ENCODE peak calls at places on chromosomes 6 and 20, in five cellular contexts. One of them, this sample, is unnamed. For H3K4me1, the result is how much of the 10 kb centered on the place peaks cover.

GRCh38 chr6:6333498-6333897 is 13.0 kb upstream of the F13A1 start:
- DNase-seq in fibroblast of lung: peak
- DNase-seq in colonic mucosa: no peak
- DNase-seq in right atrium auricular region: no peak
- DNase-seq in HepG2: no peak
- DNase-seq in this sample: no peak

GRCh38 chr6:132491303-132491702 is 21.6 kb downstream of the STX7 start:
- DNase-seq in fibroblast of lung: peak
- DNase-seq in colonic mucosa: no peak
- DNase-seq in right atrium auricular region: peak
- DNase-seq in HepG2: no peak
- DNase-seq in this sample: no peak

GRCh38 chr6:161561938-161562337 is 288.1 kb upstream of the AGPAT4 start:
- DNase-seq in fibroblast of lung: no peak
- DNase-seq in colonic mucosa: no peak
- DNase-seq in right atrium auricular region: no peak
- DNase-seq in HepG2: no peak
- DNase-seq in this sample: no peak

GRCh38 chr20:22795897-22796296 is 211.5 kb upstream of the FOXA2 start:
- DNase-seq in fibroblast of lung: peak
- DNase-seq in colonic mucosa: peak
- DNase-seq in right atrium auricular region: peak
- DNase-seq in HepG2: peak
- DNase-seq in this sample: peak

GRCh38 chr6:157974341-157974894 is 7.2 kb upstream of the SYNJ2 start:
- DNase-seq in fibroblast of lung: peak
- DNase-seq in colonic mucosa: no peak
- DNase-seq in right atrium auricular region: peak
- DNase-seq in HepG2: no peak
- DNase-seq in this sample: no peak

GRCh38 chr6:85660181-85660611 is 17.5 kb upstream of the SYNCRIP start:
- DNase-seq in fibroblast of lung: peak
- DNase-seq in colonic mucosa: no peak
- DNase-seq in right atrium auricular region: no peak
- DNase-seq in HepG2: peak
- DNase-seq in this sample: no peak

GRCh38 chr20:41357424-41358163 is 9.0 kb downstream of the EMILIN3 start:
- DNase-seq in fibroblast of lung: no peak
- DNase-seq in colonic mucosa: no peak
- DNase-seq in right atrium auricular region: no peak
- DNase-seq in HepG2: no peak
- DNase-seq in this sample: no peak

GRCh38 chr20:4603724-4604123 is 118.0 kb upstream of the PRND start:
- DNase-seq in fibroblast of lung: peak
- DNase-seq in colonic mucosa: no peak
- DNase-seq in right atrium auricular region: no peak
- DNase-seq in HepG2: no peak
- DNase-seq in this sample: no peak

GRCh38 chr6:144063744-144064401 is 31.5 kb downstream of the SF3B5 start:
- DNase-seq in fibroblast of lung: peak
- DNase-seq in colonic mucosa: peak
- DNase-seq in right atrium auricular region: peak
- DNase-seq in HepG2: peak
- DNase-seq in this sample: peak

GRCh38 chr6:156935000-156935399 is 157.8 kb downstream of the ARID1B start:
- DNase-seq in fibroblast of lung: no peak
- DNase-seq in colonic mucosa: no peak
- DNase-seq in right atrium auricular region: no peak
- DNase-seq in HepG2: no peak
- DNase-seq in this sample: no peak

GRCh38 chr6:5518936-5519491 is 257.7 kb downstream of the FARS2 start:
- DNase-seq in fibroblast of lung: no peak
- DNase-seq in colonic mucosa: no peak
- DNase-seq in right atrium auricular region: no peak
- DNase-seq in HepG2: no peak
- DNase-seq in this sample: no peak

GRCh38 chr6:131807321-131807643 is 538 bp upstream of the ENPP1 start:
- DNase-seq in fibroblast of lung: no peak
- DNase-seq in colonic mucosa: no peak
- DNase-seq in right atrium auricular region: no peak
- DNase-seq in HepG2: no peak
- DNase-seq in this sample: no peak

GRCh38 chr6:92682999-92683398 is 736.4 kb downstream of the EPHA7 start:
- DNase-seq in fibroblast of lung: no peak
- DNase-seq in colonic mucosa: no peak
- DNase-seq in right atrium auricular region: no peak
- DNase-seq in HepG2: no peak
- DNase-seq in this sample: no peak

GRCh38 chr20:43923322-43923721 is 8.7 kb downstream of the TOX2 start:
- DNase-seq in fibroblast of lung: no peak
- DNase-seq in colonic mucosa: no peak
- DNase-seq in right atrium auricular region: no peak
- DNase-seq in HepG2: no peak
- DNase-seq in this sample: no peak

GRCh38 chr6:53928641-53929339 is 134.0 kb downstream of the LRRC1 start:
- DNase-seq in fibroblast of lung: peak
- DNase-seq in colonic mucosa: no peak
- DNase-seq in right atrium auricular region: no peak
- DNase-seq in HepG2: peak
- DNase-seq in this sample: no peak

GRCh38 chr20:45359406-45360148 is 3.4 kb upstream of the SYS1 start:
- DNase-seq in fibroblast of lung: peak
- DNase-seq in colonic mucosa: peak
- DNase-seq in right atrium auricular region: no peak
- DNase-seq in HepG2: peak
- DNase-seq in this sample: no peak

GRCh38 chr20:47998736-47999135 is 213.5 kb upstream of the SULF2 start:
- DNase-seq in fibroblast of lung: peak
- DNase-seq in colonic mucosa: no peak
- DNase-seq in right atrium auricular region: no peak
- DNase-seq in HepG2: no peak
- DNase-seq in this sample: no peak

GRCh38 chr6:49151461-49151860 is 311.6 kb downstream of the MMUT start:
- DNase-seq in fibroblast of lung: no peak
- DNase-seq in colonic mucosa: no peak
- DNase-seq in right atrium auricular region: no peak
- DNase-seq in HepG2: no peak
- DNase-seq in this sample: no peak

GRCh38 chr6:52894278-52894677 is 15.2 kb downstream of the GSTA3 start:
- DNase-seq in fibroblast of lung: no peak
- DNase-seq in colonic mucosa: no peak
- DNase-seq in right atrium auricular region: no peak
- DNase-seq in HepG2: no peak
- DNase-seq in this sample: no peak

GRCh38 chr6:139135578-139136545 is 982 bp downstream of the HECA start:
- DNase-seq in fibroblast of lung: no peak
- DNase-seq in colonic mucosa: peak
- DNase-seq in right atrium auricular region: peak
- DNase-seq in HepG2: no peak
- DNase-seq in this sample: peak

GRCh38 chr20:50284811-50285375 is 94.3 kb downstream of the CEBPB start:
- DNase-seq in fibroblast of lung: no peak
- DNase-seq in colonic mucosa: no peak
- DNase-seq in right atrium auricular region: no peak
- DNase-seq in HepG2: no peak
- DNase-seq in this sample: peak

GRCh38 chr6:160248538-160248937 is 10.1 kb downstream of the SLC22A2 start:
- DNase-seq in fibroblast of lung: peak
- DNase-seq in colonic mucosa: no peak
- DNase-seq in right atrium auricular region: no peak
- DNase-seq in HepG2: no peak
- DNase-seq in this sample: no peak

GRCh38 chr20:20002101-20002998 is 14.8 kb upstream of the NAA20 start:
- DNase-seq in fibroblast of lung: no peak
- DNase-seq in colonic mucosa: no peak
- DNase-seq in right atrium auricular region: no peak
- DNase-seq in HepG2: peak
- DNase-seq in this sample: no peak

GRCh38 chr20:19998990-19999705 is 18.0 kb upstream of the NAA20 start:
- DNase-seq in fibroblast of lung: no peak
- DNase-seq in colonic mucosa: no peak
- DNase-seq in right atrium auricular region: no peak
- DNase-seq in HepG2: no peak
- DNase-seq in this sample: no peak

GRCh38 chr20:20005381-20005780 is 11.8 kb upstream of the NAA20 start:
- DNase-seq in fibroblast of lung: no peak
- DNase-seq in colonic mucosa: no peak
- DNase-seq in right atrium auricular region: no peak
- DNase-seq in HepG2: peak
- DNase-seq in this sample: no peak

GRCh38 chr20:20000223-20000968 is 16.8 kb upstream of the NAA20 start:
- DNase-seq in fibroblast of lung: no peak
- DNase-seq in colonic mucosa: no peak
- DNase-seq in right atrium auricular region: no peak
- DNase-seq in HepG2: no peak
- DNase-seq in this sample: no peak

DNA sequence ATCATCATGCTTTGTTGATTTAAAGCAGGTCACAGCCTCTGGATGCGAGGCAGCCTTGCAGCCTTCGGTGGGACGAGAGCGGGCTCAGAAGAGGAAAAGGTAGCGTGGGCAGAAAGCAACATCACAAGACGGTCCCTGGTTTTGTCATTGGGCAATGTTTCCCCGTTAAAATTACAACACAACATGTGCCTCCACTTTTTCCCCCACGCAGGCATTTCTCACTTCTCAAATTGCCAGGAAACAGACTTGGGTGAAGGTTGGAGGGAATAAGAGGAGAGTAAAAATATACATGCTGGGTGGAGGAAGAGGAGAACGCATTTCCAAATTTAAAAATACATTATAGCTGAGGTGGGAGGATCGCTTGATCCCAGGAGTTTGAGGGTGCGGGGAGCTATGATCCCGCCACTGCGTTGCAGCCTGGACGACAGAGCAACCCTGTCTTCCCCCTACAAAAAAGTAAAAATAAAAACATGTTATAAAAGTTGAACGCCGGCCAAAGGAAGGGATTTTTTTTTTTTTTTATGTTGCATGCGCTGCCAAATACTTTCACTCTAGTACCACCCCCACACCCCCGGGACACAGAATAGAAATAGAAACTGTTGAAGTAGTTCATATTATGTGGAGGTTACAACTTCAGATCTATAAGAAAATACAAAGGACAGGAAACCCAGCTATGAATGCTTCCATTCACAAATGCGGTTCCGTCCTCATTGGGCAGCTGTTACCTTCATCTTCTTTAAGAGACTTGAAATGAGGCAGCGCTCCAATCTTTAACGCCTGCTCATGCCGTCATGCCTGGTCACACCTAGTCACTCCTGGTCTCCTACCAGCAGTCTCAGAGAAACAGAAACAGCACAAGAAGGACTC is 13.8 kb upstream of the NAA20 start:
- DNase-seq in fibroblast of lung: peak
- DNase-seq in colonic mucosa: no peak
- DNase-seq in right atrium auricular region: peak
- DNase-seq in HepG2: no peak
- DNase-seq in this sample: peak
- H3K4me1 ChIP-seq in fibroblast of lung: under half
- H3K4me1 ChIP-seq in colonic mucosa: under half
- H3K4me1 ChIP-seq in right atrium auricular region: under half
- H3K4me1 ChIP-seq in HepG2: half or more
- H3K4me1 ChIP-seq in this sample: under half

GRCh38 chr6:39792501-39793450 is 600 bp downstream of the DAAM2 start:
- DNase-seq in fibroblast of lung: no peak
- DNase-seq in colonic mucosa: no peak
- DNase-seq in right atrium auricular region: no peak
- DNase-seq in HepG2: no peak
- DNase-seq in this sample: peak

GRCh38 chr6:39790772-39791171 is 1.4 kb upstream of the DAAM2 start:
- DNase-seq in fibroblast of lung: peak
- DNase-seq in colonic mucosa: no peak
- DNase-seq in right atrium auricular region: no peak
- DNase-seq in HepG2: no peak
- DNase-seq in this sample: no peak

GRCh38 chr6:39791311-39791710 is 865 bp upstream of the DAAM2 start:
- DNase-seq in fibroblast of lung: no peak
- DNase-seq in colonic mucosa: no peak
- DNase-seq in right atrium auricular region: no peak
- DNase-seq in HepG2: peak
- DNase-seq in this sample: no peak

GRCh38 chr6:39793528-39793927 is 1.4 kb downstream of the DAAM2 start:
- DNase-seq in fibroblast of lung: no peak
- DNase-seq in colonic mucosa: no peak
- DNase-seq in right atrium auricular region: no peak
- DNase-seq in HepG2: no peak
- DNase-seq in this sample: no peak

GRCh38 chr6:39791850-39792500 is at the start of gene DAAM2:
- DNase-seq in fibroblast of lung: peak
- DNase-seq in colonic mucosa: peak
- DNase-seq in right atrium auricular region: no peak
- DNase-seq in HepG2: no peak
- DNase-seq in this sample: no peak
- H3K4me3 ChIP-seq in fibroblast of lung: peak
- H3K4me3 ChIP-seq in colonic mucosa: peak
- H3K4me3 ChIP-seq in right atrium auricular region: peak
- H3K4me3 ChIP-seq in HepG2: no peak
- H3K4me3 ChIP-seq in this sample: peak

GRCh38 chr6:33988121-33989015 is 157.5 kb downstream of the GRM4 start:
- DNase-seq in fibroblast of lung: no peak
- DNase-seq in colonic mucosa: peak
- DNase-seq in right atrium auricular region: no peak
- DNase-seq in HepG2: peak
- DNase-seq in this sample: peak
- TF ChIP-seq CTCF in fibroblast of lung: no peak
- TF ChIP-seq CTCF in colonic mucosa: no peak
- TF ChIP-seq CTCF in right atrium auricular region: no peak
- TF ChIP-seq CTCF in HepG2: peak
- TF ChIP-seq CTCF in this sample: no peak

GRCh38 chr6:25154034-25154596 is 125.1 kb upstream of the CARMIL1 start:
- DNase-seq in fibroblast of lung: no peak
- DNase-seq in colonic mucosa: no peak
- DNase-seq in right atrium auricular region: no peak
- DNase-seq in HepG2: no peak
- DNase-seq in this sample: no peak

GRCh38 chr6:25147191-25147590 is 132.0 kb upstream of the CARMIL1 start:
- DNase-seq in fibroblast of lung: no peak
- DNase-seq in colonic mucosa: no peak
- DNase-seq in right atrium auricular region: no peak
- DNase-seq in HepG2: no peak
- DNase-seq in this sample: no peak

GRCh38 chr6:25150863-25151262 is 128.3 kb upstream of the CARMIL1 start:
- DNase-seq in fibroblast of lung: no peak
- DNase-seq in colonic mucosa: no peak
- DNase-seq in right atrium auricular region: no peak
- DNase-seq in HepG2: no peak
- DNase-seq in this sample: no peak

GRCh38 chr6:25153079-25153478 is 126.1 kb upstream of the CARMIL1 start:
- DNase-seq in fibroblast of lung: no peak
- DNase-seq in colonic mucosa: no peak
- DNase-seq in right atrium auricular region: no peak
- DNase-seq in HepG2: no peak
- DNase-seq in this sample: no peak

DNA sequence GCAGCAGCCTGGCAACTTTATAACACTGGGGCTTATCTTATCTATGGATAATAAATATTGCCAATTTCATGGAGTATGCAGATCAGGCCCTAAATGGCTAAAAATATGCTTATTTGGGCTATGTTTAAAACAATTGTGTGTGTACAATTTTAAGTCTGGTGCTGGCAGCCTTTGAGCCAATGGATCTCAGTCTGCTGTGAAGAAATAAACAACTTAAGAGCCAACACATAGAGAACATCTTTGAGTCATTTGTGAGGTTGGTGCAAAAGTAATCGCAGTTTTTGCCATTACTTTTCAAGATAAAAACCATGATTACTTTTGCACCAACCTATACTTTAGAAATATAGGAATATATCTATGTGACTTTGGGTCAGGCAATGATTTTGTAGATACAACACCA is 129.1 kb upstream of the CARMIL1 start:
- DNase-seq in fibroblast of lung: no peak
- DNase-seq in colonic mucosa: no peak
- DNase-seq in right atrium auricular region: no peak
- DNase-seq in HepG2: no peak
- DNase-seq in this sample: no peak
- H3K4me1 ChIP-seq in fibroblast of lung: under half
- H3K4me1 ChIP-seq in colonic mucosa: under half
- H3K4me1 ChIP-seq in right atrium auricular region: under half
- H3K4me1 ChIP-seq in HepG2: under half
- H3K4me1 ChIP-seq in this sample: under half

This sample was measured in mucosa of descending colon.